ENCODE peak calls at places on chromosomes 11 and 22, in four cellular contexts. One of them, this sample, is unnamed.

GRCh38 chr11:59224419-59224928 is 11.7 kb upstream of the MPEG1 start:
- DNase-seq in IMR-90: no peak
- DNase-seq in H1: no peak
- DNase-seq in mesendoderm: no peak
- DNase-seq in this sample: no peak

GRCh38 chr22:47398921-47399790 is 636.7 kb downstream of the TBC1D22A start:
- DNase-seq in mesendoderm: no peak
- DNase-seq in IMR-90: no peak
- DNase-seq in H1: no peak
- DNase-seq in this sample: no peak

GRCh38 chr11:71558996-71559395 is 6.4 kb upstream of the KRTAP5-10 start:
- DNase-seq in mesendoderm: no peak
- DNase-seq in IMR-90: no peak
- DNase-seq in H1: no peak
- DNase-seq in this sample: no peak

GRCh38 chr11:69985654-69986420 is 92.3 kb upstream of the ANO1 start:
- DNase-seq in mesendoderm: no peak
- DNase-seq in IMR-90: no peak
- DNase-seq in H1: no peak
- DNase-seq in this sample: no peak

GRCh38 chr11:58591659-58592058 is 12.8 kb downstream of the ZFP91 start:
- DNase-seq in IMR-90: no peak
- DNase-seq in mesendoderm: no peak
- DNase-seq in H1: no peak
- DNase-seq in this sample: no peak

GRCh38 chr11:103528046-103528445 is 418.8 kb downstream of the DYNC2H1 start:
- DNase-seq in mesendoderm: no peak
- DNase-seq in H1: no peak
- DNase-seq in IMR-90: no peak
- DNase-seq in this sample: no peak

GRCh38 chr22:25048659-25049657 is 96.4 kb downstream of the KIAA1671 start:
- DNase-seq in H1: no peak
- DNase-seq in IMR-90: peak; percentile 23
- DNase-seq in mesendoderm: peak; percentile 73
- DNase-seq in this sample: peak; percentile 75

GRCh38 chr11:78138694-78139421 is 568 bp downstream of the ALG8 start:
- DNase-seq in mesendoderm: peak; percentile 66
- DNase-seq in IMR-90: peak; percentile 31
- DNase-seq in H1: no peak
- DNase-seq in this sample: no peak

GRCh38 chr11:68099474-68100405 is 21.4 kb downstream of the CHKA start:
- DNase-seq in IMR-90: no peak
- DNase-seq in H1: no peak
- DNase-seq in mesendoderm: peak; percentile 70
- DNase-seq in this sample: no peak

GRCh38 chr11:91717169-91717568 is 507.4 kb upstream of the FAT3 start:
- DNase-seq in IMR-90: no peak
- DNase-seq in H1: no peak
- DNase-seq in mesendoderm: peak; percentile 19
- DNase-seq in this sample: no peak

GRCh38 chr11:72786305-72787261 is 7.3 kb downstream of the STARD10 start:
- DNase-seq in mesendoderm: no peak
- DNase-seq in IMR-90: no peak
- DNase-seq in H1: no peak
- DNase-seq in this sample: no peak

GRCh38 chr11:8209208-8209807 is 40.5 kb upstream of the RIC3 start:
- DNase-seq in IMR-90: no peak
- DNase-seq in mesendoderm: peak; percentile 63
- DNase-seq in H1: no peak
- DNase-seq in this sample: peak; percentile 67

GRCh38 chr22:35894464-35894878 is 134.2 kb downstream of the RBFOX2 start:
- DNase-seq in H1: no peak
- DNase-seq in mesendoderm: peak; percentile 45
- DNase-seq in IMR-90: no peak
- DNase-seq in this sample: no peak

GRCh38 chr22:24037851-24038765 is 27.0 kb downstream of the CABIN1 start:
- DNase-seq in H1: no peak
- DNase-seq in IMR-90: no peak
- DNase-seq in mesendoderm: no peak
- DNase-seq in this sample: no peak

GRCh38 chr11:85766801-85767200 is 44.1 kb downstream of the SYTL2 start:
- DNase-seq in IMR-90: peak; percentile 44
- DNase-seq in H1: no peak
- DNase-seq in mesendoderm: no peak
- DNase-seq in this sample: no peak

GRCh38 chr11:86091566-86091965 is 22.7 kb upstream of the PICALM start:
- DNase-seq in IMR-90: peak; percentile 82
- DNase-seq in mesendoderm: peak; percentile 32
- DNase-seq in H1: no peak
- DNase-seq in this sample: no peak

GRCh38 chr11:217704-218103 is 10.2 kb downstream of the RIC8A start:
- DNase-seq in mesendoderm: no peak
- DNase-seq in IMR-90: no peak
- DNase-seq in H1: no peak
- DNase-seq in this sample: no peak

GRCh38 chr11:65944767-65945166 is 513 bp upstream of the TSGA10IP start:
- DNase-seq in mesendoderm: no peak
- DNase-seq in IMR-90: no peak
- DNase-seq in H1: no peak
- DNase-seq in this sample: no peak

GRCh38 chr22:26362471-26362870 is 66.6 kb upstream of the ASPHD2 start:
- DNase-seq in H1: no peak
- DNase-seq in mesendoderm: no peak
- DNase-seq in IMR-90: peak; percentile 6
- DNase-seq in this sample: no peak

GRCh38 chr11:44943118-44943517 is 7.6 kb downstream of the TP53I11 start:
- DNase-seq in H1: no peak
- DNase-seq in IMR-90: no peak
- DNase-seq in mesendoderm: no peak
- DNase-seq in this sample: no peak

GRCh38 chr22:47275479-47276218 is 513.2 kb downstream of the TBC1D22A start:
- DNase-seq in mesendoderm: no peak
- DNase-seq in H1: no peak
- DNase-seq in IMR-90: no peak
- DNase-seq in this sample: no peak

GRCh38 chr22:20536590-20537324 is 29.3 kb downstream of the MED15 start:
- DNase-seq in mesendoderm: no peak
- DNase-seq in H1: no peak
- DNase-seq in IMR-90: no peak
- DNase-seq in this sample: no peak

GRCh38 chr11:96134622-96135021 is 208.4 kb downstream of the MAML2 start:
- DNase-seq in H1: no peak
- DNase-seq in IMR-90: peak; percentile 44
- DNase-seq in mesendoderm: peak; percentile 42
- DNase-seq in this sample: no peak

GRCh38 chr22:17920145-17920605 is 104.2 kb downstream of the MICAL3 start:
- DNase-seq in mesendoderm: peak; percentile 92
- DNase-seq in IMR-90: peak; percentile 62
- DNase-seq in H1: no peak
- DNase-seq in this sample: peak; percentile 68

GRCh38 chr11:11587122-11587521 is 34.7 kb downstream of the GALNT18 start:
- DNase-seq in mesendoderm: no peak
- DNase-seq in H1: no peak
- DNase-seq in IMR-90: peak; percentile 77
- DNase-seq in this sample: peak; percentile 10

GRCh38 chr11:121950160-121950559 is 165.9 kb downstream of the BLID start:
- DNase-seq in H1: no peak
- DNase-seq in IMR-90: no peak
- DNase-seq in mesendoderm: no peak
- DNase-seq in this sample: no peak

GRCh38 chr11:121946514-121946913 is 169.5 kb downstream of the BLID start:
- DNase-seq in mesendoderm: no peak
- DNase-seq in H1: no peak
- DNase-seq in IMR-90: no peak
- DNase-seq in this sample: no peak
- H4K5ac ChIP-seq in mesendoderm: no peak overlapping the region
- H4K5ac ChIP-seq in H1: no peak overlapping the region
- H4K5ac ChIP-seq in IMR-90: no peak overlapping the region
- H4K5ac ChIP-seq in this sample: no peak overlapping the region

GRCh38 chr11:20050551-20051333 is 109.5 kb downstream of the DBX1 start:
- DNase-seq in IMR-90: no peak
- DNase-seq in H1: no peak
- DNase-seq in mesendoderm: peak; percentile 84
- DNase-seq in this sample: peak; percentile 45
- H2BK5ac ChIP-seq in IMR-90: no peak overlapping the region
- H2BK5ac ChIP-seq in H1: peak overlapping the region; percentile 88
- H2BK5ac ChIP-seq in mesendoderm: no peak overlapping the region
- H2BK5ac ChIP-seq in this sample: no peak overlapping the region

GRCh38 chr11:31932879-31933278 is 121.8 kb upstream of the PAX6 start:
- DNase-seq in H1: no peak
- DNase-seq in IMR-90: no peak
- DNase-seq in mesendoderm: no peak
- DNase-seq in this sample: no peak

GRCh38 chr11:31922450-31922849 is 111.3 kb upstream of the PAX6 start:
- DNase-seq in IMR-90: no peak
- DNase-seq in mesendoderm: no peak
- DNase-seq in H1: no peak
- DNase-seq in this sample: no peak

GRCh38 chr11:31921066-31921465 is 109.9 kb upstream of the PAX6 start:
- DNase-seq in IMR-90: no peak
- DNase-seq in H1: no peak
- DNase-seq in mesendoderm: peak; percentile 89
- DNase-seq in this sample: no peak

GRCh38 chr11:31927982-31928381 is 116.9 kb upstream of the PAX6 start:
- DNase-seq in H1: no peak
- DNase-seq in IMR-90: no peak
- DNase-seq in mesendoderm: no peak
- DNase-seq in this sample: no peak

GRCh38 chr11:31926816-31927528 is 115.8 kb upstream of the PAX6 start:
- DNase-seq in mesendoderm: peak; percentile 91
- DNase-seq in H1: no peak
- DNase-seq in IMR-90: no peak
- DNase-seq in this sample: no peak
- H4K5ac ChIP-seq in mesendoderm: no peak overlapping the region
- H4K5ac ChIP-seq in H1: no peak overlapping the region
- H4K5ac ChIP-seq in IMR-90: no peak overlapping the region
- H4K5ac ChIP-seq in this sample: no peak overlapping the region

GRCh38 chr22:46202897-46203589 is 47.0 kb downstream of the CDPF1 start:
- DNase-seq in IMR-90: no peak
- DNase-seq in mesendoderm: no peak
- DNase-seq in H1: no peak
- DNase-seq in this sample: no peak
- H2BK5ac ChIP-seq in IMR-90: no peak overlapping the region
- H2BK5ac ChIP-seq in mesendoderm: no peak overlapping the region
- H2BK5ac ChIP-seq in H1: no peak overlapping the region
- H2BK5ac ChIP-seq in this sample: no peak overlapping the region

GRCh38 chr11:131632971-131633370 is 262.6 kb downstream of the NTM start:
- DNase-seq in H1: no peak
- DNase-seq in IMR-90: no peak
- DNase-seq in mesendoderm: no peak
- DNase-seq in this sample: no peak
- H4K5ac ChIP-seq in H1: no peak overlapping the region
- H4K5ac ChIP-seq in IMR-90: no peak overlapping the region
- H4K5ac ChIP-seq in mesendoderm: no peak overlapping the region
- H4K5ac ChIP-seq in this sample: no peak overlapping the region

DNA sequence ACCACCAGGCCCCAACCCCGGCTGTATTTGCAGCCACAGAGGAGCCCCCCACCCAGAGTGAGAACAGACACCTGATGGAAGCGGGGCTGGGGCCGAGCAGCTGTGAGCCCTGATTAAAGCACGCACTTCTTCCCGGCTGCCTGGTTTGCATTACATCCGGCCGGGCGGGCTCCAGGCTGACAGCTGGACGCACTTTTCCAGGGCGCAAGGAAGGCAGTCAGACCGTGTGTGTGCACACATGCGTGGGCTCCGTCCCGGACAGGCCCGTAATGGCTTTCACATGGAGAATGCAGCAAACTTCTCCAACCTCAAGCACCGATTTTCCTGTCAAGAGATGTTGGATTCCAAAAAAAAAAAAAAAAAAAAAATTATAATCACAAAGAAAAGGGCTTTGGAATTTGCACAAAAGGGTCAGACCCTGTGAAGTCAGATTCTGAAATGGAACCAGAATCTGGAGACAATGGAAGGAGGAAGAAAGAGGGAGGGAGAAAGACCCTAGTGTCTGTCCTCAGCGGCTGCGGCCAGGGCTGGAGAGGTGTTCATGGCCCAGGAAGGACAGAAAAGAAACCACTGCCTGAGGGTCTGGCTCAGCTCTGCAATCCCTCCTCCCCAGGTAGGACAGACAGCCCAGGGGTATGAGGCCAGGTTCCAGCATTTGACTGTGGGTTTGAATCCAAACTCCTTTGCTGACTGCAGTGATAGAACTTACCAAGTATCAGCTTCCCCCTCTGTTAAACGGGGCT is 365.5 kb downstream of the MN1 start:
- DNase-seq in mesendoderm: peak; percentile 29
- DNase-seq in H1: no peak
- DNase-seq in IMR-90: peak; percentile 65
- DNase-seq in this sample: no peak
- H2BK5ac ChIP-seq in mesendoderm: no peak overlapping the region
- H2BK5ac ChIP-seq in H1: no peak overlapping the region
- H2BK5ac ChIP-seq in IMR-90: no peak overlapping the region
- H2BK5ac ChIP-seq in this sample: no peak overlapping the region

GRCh38 chr11:80748207-80748606 is 1307.4 kb upstream of the TENM4 start:
- DNase-seq in mesendoderm: no peak
- DNase-seq in IMR-90: no peak
- DNase-seq in H1: no peak
- DNase-seq in this sample: no peak
- H4K5ac ChIP-seq in mesendoderm: no peak overlapping the region
- H4K5ac ChIP-seq in IMR-90: no peak overlapping the region
- H4K5ac ChIP-seq in H1: no peak overlapping the region
- H4K5ac ChIP-seq in this sample: no peak overlapping the region

GRCh38 chr11:33005175-33005574 is 10.5 kb upstream of the DEPDC7 start:
- DNase-seq in IMR-90: no peak
- DNase-seq in H1: no peak
- DNase-seq in mesendoderm: no peak
- DNase-seq in this sample: no peak
- H2BK5ac ChIP-seq in IMR-90: no peak overlapping the region
- H2BK5ac ChIP-seq in H1: no peak overlapping the region
- H2BK5ac ChIP-seq in mesendoderm: no peak overlapping the region
- H2BK5ac ChIP-seq in this sample: no peak overlapping the region